ENCODE peak calls at places on chromosomes 7 and 10, in six cellular contexts. U is NCI-H1092; W is substantia nigra; A is amniotic epithelial cell; N is T-helper 1 cell; G is effector memory CD4-positive, alpha-beta T cell. M is an unnamed sample.

GRCh38 chr7:137081694-137082093 is 213.2 kb downstream of the CHRM2 start:
- DNase-seq in N (no peak), U (no peak), G (no peak), A (peak; percentile 99), W (no peak), M (peak; percentile 91)

GRCh38 chr10:2019281-2019680 is 282.0 kb upstream of the ADARB2 start:
- DNase-seq in W (no peak), A (no peak), U (no peak), G (no peak), N (no peak), M (no peak)

GRCh38 chr7:100802951-100803350 is 24.4 kb downstream of the EPHB4 start:
- DNase-seq in N (no peak), W (no peak), A (no peak), G (no peak), U (no peak), M (no peak)

GRCh38 chr7:139916717-139917395 is 87.8 kb downstream of the TBXAS1 start:
- DNase-seq in A (no peak), G (no peak), W (no peak), N (no peak), U (no peak), M (no peak)

GRCh38 chr10:91775731-91776130 is 22.5 kb upstream of the TNKS2 start:
- DNase-seq in G (no peak), N (no peak), W (no peak), A (no peak), U (no peak), M (no peak)

GRCh38 chr7:50449881-50450690 is at the start of gene FIGNL1:
- DNase-seq in N (peak; percentile 92), A (peak; percentile 56), G (peak; percentile 66), U (peak; percentile 77), W (peak; percentile 53), M (peak; percentile 77)

GRCh38 chr10:110762109-110762848 is 109.4 kb upstream of the PDCD4 start:
- DNase-seq in G (no peak), A (no peak), W (no peak), U (peak; percentile 37), N (no peak), M (no peak)

GRCh38 chr7:148700693-148701092 is 2.0 kb downstream of the CUL1 start:
- DNase-seq in N (peak; percentile 33), U (no peak), W (no peak), G (peak; percentile 26), A (peak; percentile 44), M (peak; percentile 65)

GRCh38 chr10:102628451-102628911 is 15.8 kb upstream of the TRIM8 start:
- DNase-seq in W (peak; percentile 86), N (no peak), A (peak; percentile 37), G (no peak), U (no peak), M (no peak)

GRCh38 chr7:120583835-120584586 is 273.9 kb downstream of the TSPAN12 start:
- DNase-seq in G (no peak), A (peak; percentile 77), U (no peak), W (no peak), N (no peak), M (peak; percentile 81)

GRCh38 chr7:70698219-70698832 is 433.6 kb upstream of the GALNT17 start:
- DNase-seq in G (no peak), W (no peak), N (peak; percentile 19), U (peak; percentile 70), A (peak; percentile 62), M (peak; percentile 71)

GRCh38 chr7:4806983-4807625 is 31.7 kb downstream of the AP5Z1 start:
- DNase-seq in W (no peak), U (no peak), N (no peak), G (no peak), A (no peak), M (no peak)

GRCh38 chr10:775245-776075 is 86.0 kb upstream of the DIP2C start:
- DNase-seq in A (peak; percentile 33), U (no peak), G (no peak), W (no peak), N (no peak), M (no peak)

GRCh38 chr10:91992026-91992425 is 68.5 kb downstream of the BTAF1 start:
- DNase-seq in A (no peak), G (no peak), N (no peak), U (no peak), W (no peak), M (no peak)

M was measured in iris pigment epithelial cell.